ENCODE peak calls at places on chromosomes 1 and 21, in eight cellular contexts. J is DMS79; M is ureter; O is activated T-cell treated with anti-CD3 and anti-CD28 coated beads, Interleukin-2, amount 50 U/mL, for 1 hour; I is occipital lobe; K is activated CD8-positive, alpha-beta memory T cell treated with anti-CD3 and anti-CD28 coated beads, Interleukin-2, amount 10 ng/mL, durations not matched to agents 7 days and 5 days; U is NCI-H1417; E is AML-193. P is an unnamed sample.

GRCh38 chr1:178706467-178706866 is 18.6 kb upstream of the RALGPS2 start:
- DNase-seq in J (no peak), M (no peak), O (no peak), I (no peak), K (no peak), U (no peak), E (peak; percentile 53), P (no peak)

GRCh38 chr1:221271696-221272095 is 392.5 kb downstream of the HLX start:
- DNase-seq in J (no peak), M (no peak), O (no peak), I (no peak), K (no peak), U (no peak), E (no peak), P (no peak)

GRCh38 chr1:209643295-209644020 is 8.8 kb downstream of the LAMB3 start:
- DNase-seq in J (no peak), M (peak; percentile 62), O (no peak), I (peak; percentile 31), K (no peak), U (no peak), E (no peak), P (no peak)

GRCh38 chr1:17636612-17637011 is 97.1 kb downstream of the ARHGEF10L start:
- DNase-seq in J (no peak), M (no peak), O (no peak), I (no peak), K (no peak), U (no peak), E (no peak), P (no peak)

GRCh38 chr21:46600978-46601377 is 3.9 kb downstream of the S100B start:
- DNase-seq in J (no peak), M (no peak), O (no peak), I (no peak), K (no peak), U (no peak), E (no peak), P (no peak)

GRCh38 chr1:150364231-150365003 is 470 bp downstream of the RPRD2 start:
- DNase-seq in J (peak; percentile 64), M (peak; percentile 84), O (peak; percentile 80), I (peak; percentile 83), K (peak; percentile 83), U (peak; percentile 92), E (peak; percentile 46), P (peak; percentile 88)

GRCh38 chr21:44311108-44311507 is 11.3 kb downstream of the PFKL start:
- DNase-seq in J (no peak), M (no peak), O (no peak), I (no peak), K (no peak), U (no peak), E (no peak), P (no peak)

GRCh38 chr1:19643113-19643512 is 998 bp upstream of the NBL1 start:
- DNase-seq in J (no peak), M (peak; percentile 69), O (no peak), I (no peak), K (no peak), U (no peak), E (no peak), P (no peak)

GRCh38 chr1:6162773-6163172 is 17.3 kb downstream of the CHD5 start:
- DNase-seq in J (peak; percentile 85), M (no peak), O (no peak), I (no peak), K (no peak), U (no peak), E (no peak), P (no peak)

GRCh38 chr1:53617382-53618217 is 121.4 kb downstream of the GLIS1 start:
- DNase-seq in J (no peak), M (peak; percentile 34), O (peak; percentile 8), I (no peak), K (peak; percentile 32), U (no peak), E (no peak), P (no peak)

GRCh38 chr1:19963636-19964035 is 15.8 kb downstream of the PLA2G2A start:
- DNase-seq in J (no peak), M (no peak), O (no peak), I (no peak), K (no peak), U (no peak), E (no peak), P (no peak)

GRCh38 chr1:22875851-22876250 is 96.8 kb downstream of the LACTBL1 start:
- DNase-seq in J (no peak), M (no peak), O (no peak), I (no peak), K (no peak), U (no peak), E (no peak), P (no peak)

GRCh38 chr21:45488839-45489479 is 53.3 kb downstream of the SLC19A1 start:
- DNase-seq in J (no peak), M (no peak), O (no peak), I (no peak), K (no peak), U (no peak), E (no peak), P (no peak)

GRCh38 chr1:205619376-205619775 is 12.4 kb downstream of the ELK4 start:
- DNase-seq in J (no peak), M (no peak), O (no peak), I (no peak), K (no peak), U (no peak), E (no peak), P (no peak)

GRCh38 chr1:194394676-194395075 is 1208.3 kb upstream of the B3GALT2 start:
- DNase-seq in J (no peak), M (no peak), O (no peak), I (no peak), K (no peak), U (no peak), E (no peak), P (no peak)

GRCh38 chr1:172019971-172020370 is 178.7 kb downstream of the DNM3 start:
- DNase-seq in J (no peak), M (no peak), O (no peak), I (no peak), K (no peak), U (no peak), E (no peak), P (no peak)

GRCh38 chr1:157040802-157041201 is 4.7 kb downstream of the ARHGEF11 start:
- DNase-seq in J (no peak), M (no peak), O (no peak), I (no peak), K (no peak), U (no peak), E (no peak), P (no peak)

GRCh38 chr21:42690586-42690985 is 37.2 kb downstream of the PDE9A start:
- DNase-seq in J (no peak), M (no peak), O (no peak), I (no peak), K (no peak), U (no peak), E (no peak), P (no peak)

GRCh38 chr1:63592536-63593302 is 492 bp upstream of the PGM1 start:
- DNase-seq in J (no peak), M (no peak), O (no peak), I (no peak), K (no peak), U (no peak), E (peak; percentile 58), P (no peak)

GRCh38 chr21:27564684-27565280 is 597.9 kb upstream of the ADAMTS5 start:
- DNase-seq in J (no peak), M (no peak), O (no peak), I (no peak), K (no peak), U (no peak), E (peak; percentile 36), P (no peak)

GRCh38 chr1:113904292-113904673 is 316 bp downstream of the AP4B1 start:
- DNase-seq in J (peak; percentile 46), M (no peak), O (no peak), I (peak; percentile 79), K (no peak), U (peak; percentile 76), E (peak; percentile 47), P (no peak)

GRCh38 chr1:184943998-184944397 is 30.3 kb downstream of the NIBAN1 start:
- DNase-seq in J (no peak), M (no peak), O (no peak), I (no peak), K (no peak), U (no peak), E (no peak), P (no peak)

GRCh38 chr1:205484985-205485967 is 19.2 kb upstream of the CDK18 start:
- DNase-seq in J (peak; percentile 61), M (peak; percentile 71), O (peak; percentile 67), I (peak; percentile 43), K (peak; percentile 79), U (peak; percentile 95), E (peak; percentile 46), P (no peak)

GRCh38 chr1:58902830-58903229 is 119.0 kb upstream of the JUN start:
- DNase-seq in J (no peak), M (no peak), O (no peak), I (no peak), K (no peak), U (no peak), E (no peak), P (no peak)

P was measured in vagina.